ENCODE peak calls at places on chromosomes 11 and 22, in ten cellular contexts. N, Q, I, P, H, O, V, C, L and J are unnamed samples. For H3K9me3, the result is how much of the 10 kb centered on the place peaks cover.

GRCh38 chr22:38989461-38989860 is 7.3 kb downstream of the APOBEC3B start:
- DNase-seq in V (no peak), L (no peak), N (no peak), I (no peak), Q (no peak), C (no peak), O (no peak), H (no peak), P (no peak), J (no peak)

GRCh38 chr11:84384637-84385227 is 1098.6 kb upstream of the CCDC90B start:
- DNase-seq in P (peak), N (peak), H (peak), L (peak), Q (no peak), V (peak), I (no peak), O (peak), C (peak), J (peak)

GRCh38 chr22:45400046-45400445 is 13.4 kb downstream of the SMC1B start:
- DNase-seq in Q (peak), N (no peak), O (no peak), P (no peak), H (no peak), L (no peak), I (no peak), C (no peak), V (no peak), J (no peak)

GRCh38 chr11:77361184-77361583 is 59.7 kb upstream of the GDPD4 start:
- DNase-seq in N (no peak), H (peak), V (no peak), O (no peak), P (peak), I (no peak), L (no peak), C (no peak), Q (no peak), J (no peak)

GRCh38 chr11:71356904-71357303 is 91.3 kb downstream of the DHCR7 start:
- DNase-seq in Q (no peak), H (no peak), V (no peak), L (no peak), N (no peak), C (no peak), P (no peak), I (no peak), O (no peak), J (no peak)

GRCh38 chr11:35035894-35036408 is 103.0 kb upstream of the CD44 start:
- DNase-seq in H (peak), I (no peak), Q (no peak), C (no peak), L (no peak), N (no peak), P (peak), O (no peak), V (no peak), J (no peak)

GRCh38 chr22:39253427-39254070 is 8.8 kb upstream of the PDGFB start:
- DNase-seq in Q (no peak), I (no peak), H (peak), C (peak), O (peak), N (peak), P (peak), L (peak), V (peak), J (no peak)

GRCh38 chr11:86244063-86244521 is 461 bp upstream of the EED start:
- DNase-seq in I (peak), P (peak), H (no peak), O (peak), C (peak), V (peak), L (peak), N (peak), Q (no peak), J (peak)

GRCh38 chr11:47611240-47611863 is 17.1 kb upstream of the C1QTNF4 start:
- DNase-seq in P (no peak), H (no peak), L (no peak), V (no peak), N (no peak), I (no peak), Q (no peak), O (no peak), C (no peak), J (no peak)

GRCh38 chr22:25492950-25493790 is 71.3 kb upstream of the GRK3 start:
- DNase-seq in V (no peak), P (no peak), H (no peak), I (no peak), O (no peak), N (no peak), C (peak), L (no peak), Q (no peak), J (no peak)

GRCh38 chr11:1546077-1546535 is 26.0 kb downstream of the DUSP8 start:
- DNase-seq in C (no peak), O (no peak), N (no peak), P (no peak), H (no peak), Q (no peak), L (no peak), I (no peak), V (no peak), J (no peak)

GRCh38 chr11:86523738-86524602 is 148.4 kb downstream of the ME3 start:
- DNase-seq in P (peak), L (peak), C (no peak), I (no peak), V (no peak), N (no peak), H (peak), O (peak), Q (peak), J (no peak)

GRCh38 chr11:4186464-4187054 is 92.0 kb downstream of the RRM1 start:
- DNase-seq in C (no peak), I (no peak), Q (no peak), O (no peak), N (no peak), V (no peak), P (no peak), L (no peak), H (no peak), J (no peak)

GRCh38 chr11:122747358-122747757 is 90.9 kb upstream of the CRTAM start:
- DNase-seq in C (no peak), I (no peak), N (no peak), V (no peak), Q (no peak), L (no peak), H (no peak), P (peak), O (no peak), J (no peak)

GRCh38 chr11:10654211-10655150 is 39.1 kb downstream of the IRAG1 start:
- DNase-seq in C (peak), H (peak), V (no peak), I (no peak), N (no peak), Q (no peak), P (peak), O (no peak), L (no peak), J (peak)

GRCh38 chr22:19943665-19944026 is 2.0 kb upstream of the TXNRD2 start:
- DNase-seq in N (no peak), Q (no peak), C (no peak), P (peak), V (no peak), L (no peak), O (peak), I (peak), H (peak), J (no peak)

GRCh38 chr22:26479792-26480610 is 3.6 kb downstream of the HPS4 start:
- DNase-seq in H (no peak), O (no peak), I (no peak), Q (no peak), C (no peak), N (no peak), L (no peak), V (no peak), P (no peak), J (no peak)

GRCh38 chr11:72758690-72759389 is 6.6 kb upstream of the ARAP1 start:
- DNase-seq in N (peak), Q (no peak), C (peak), I (no peak), L (no peak), H (peak), P (peak), O (peak), V (peak), J (no peak)

GRCh38 chr11:67351275-67352005 is 1.9 kb downstream of the POLD4 start:
- DNase-seq in P (peak), Q (no peak), L (peak), C (no peak), V (peak), I (peak), H (peak), O (peak), N (peak), J (peak)

GRCh38 chr11:84022695-84023094 is 736.5 kb upstream of the CCDC90B start:
- DNase-seq in V (no peak), Q (no peak), I (no peak), O (no peak), H (no peak), P (no peak), N (no peak), L (no peak), C (no peak), J (no peak)

DNA sequence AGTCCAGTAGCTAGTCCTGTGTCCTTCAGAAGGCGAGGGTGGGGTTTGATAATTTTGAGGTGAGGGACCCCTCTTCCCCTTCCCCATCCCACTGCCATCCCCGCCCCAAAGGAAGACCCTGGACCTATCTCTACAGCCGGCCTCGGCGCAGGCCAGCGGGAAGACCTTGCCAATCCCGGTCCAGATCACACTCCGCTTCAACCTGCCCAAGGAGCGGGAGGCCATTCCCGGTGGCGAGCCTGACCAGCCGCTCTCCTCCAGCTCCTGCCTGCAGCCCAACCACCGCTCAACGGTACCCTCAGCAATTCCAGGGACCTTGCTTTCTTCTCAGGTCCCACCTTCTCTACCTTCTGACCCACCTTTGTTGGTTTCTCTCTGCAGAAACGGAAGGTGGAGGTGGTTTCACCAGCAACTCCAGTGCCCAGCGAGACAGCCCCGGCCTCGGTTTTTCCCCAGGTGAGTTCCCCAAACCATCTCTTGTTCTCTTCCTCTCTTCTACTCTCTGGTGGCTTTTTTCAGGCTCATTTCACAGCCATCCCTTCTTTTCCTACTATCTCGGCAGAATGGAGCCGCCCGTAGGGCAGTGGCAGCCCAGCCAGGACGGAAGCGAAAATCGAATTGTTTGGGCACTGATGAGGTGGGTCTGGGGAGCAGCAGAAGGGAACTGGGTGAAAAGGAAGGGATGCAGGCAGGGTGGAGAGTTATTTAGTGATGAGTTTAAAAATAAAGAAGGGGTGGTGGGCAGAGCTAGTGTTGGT is 1.3 kb downstream of the KAT5 start:
- DNase-seq in Q (no peak), L (no peak), H (no peak), P (no peak), O (no peak), C (no peak), V (no peak), N (no peak), I (no peak), J (no peak)
- H3K4me3 ChIP-seq in Q (no peak), L (peak), H (no peak), P (no peak), O (no peak), C (peak), V (peak), N (no peak), I (peak), J (no peak)

DNA sequence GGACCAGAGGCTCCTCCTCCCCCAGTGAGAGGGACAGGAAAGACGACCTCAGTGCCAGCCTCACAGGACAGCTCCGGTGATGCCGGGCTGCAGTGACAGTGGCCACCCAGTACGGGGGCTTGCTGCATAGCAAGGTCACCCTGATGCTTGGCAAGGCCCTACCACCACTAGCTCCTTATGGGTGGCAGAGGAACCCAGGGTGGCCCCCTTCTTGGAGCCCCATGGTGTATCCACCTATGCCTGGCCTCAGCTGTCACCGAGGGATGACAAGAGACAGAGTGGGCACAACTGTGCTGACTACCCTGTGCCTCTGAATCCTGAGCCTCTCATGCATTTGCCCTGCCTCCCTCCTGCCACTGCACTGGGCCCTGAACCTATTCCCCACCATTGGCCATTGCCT is 809.2 kb downstream of the TBC1D22A start:
- DNase-seq in H (no peak), Q (no peak), L (no peak), V (no peak), N (no peak), O (no peak), P (no peak), C (no peak), I (peak), J (no peak)
- H3K9me3 ChIP-seq in H (under half), Q (under half), L (under half), V (under half), N (under half), O (under half), P (under half), C (under half), I (under half), J (under half)

DNA sequence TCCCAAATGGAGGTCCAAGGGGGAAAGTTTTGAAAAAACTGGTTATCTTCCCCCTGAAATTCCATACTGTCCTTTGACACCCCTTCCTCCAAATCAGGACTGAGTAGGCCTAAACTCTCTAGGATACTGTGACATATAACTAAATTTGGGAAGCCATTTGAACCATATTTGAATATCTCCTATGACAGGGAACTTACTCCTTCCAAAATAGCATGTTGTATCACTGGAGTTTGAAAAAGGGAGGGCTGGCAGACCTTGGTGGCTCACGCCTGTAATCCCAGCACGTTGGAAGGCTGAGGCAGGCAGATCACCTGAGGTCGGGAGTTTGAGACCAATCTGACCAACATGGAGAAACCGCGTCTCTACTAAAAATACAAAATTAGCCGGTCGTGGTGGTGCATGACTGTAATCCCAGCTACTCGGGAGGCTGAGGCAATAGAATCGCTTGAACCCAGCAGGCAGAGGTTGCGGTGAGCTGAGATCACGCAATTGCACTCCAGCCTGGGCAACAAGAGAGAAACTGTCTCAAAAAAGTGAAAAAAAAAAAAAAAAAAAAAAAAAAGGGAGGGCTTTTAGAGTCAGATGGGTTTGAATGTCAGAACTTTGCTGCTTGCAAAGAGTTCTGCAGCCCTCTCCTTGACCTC is 42.4 kb downstream of the PIK3C2A start:
- DNase-seq in O (no peak), I (no peak), V (no peak), C (no peak), N (no peak), Q (no peak), P (no peak), L (no peak), H (no peak), J (no peak)
- H3K4me3 ChIP-seq in O (no peak), I (no peak), V (no peak), C (no peak), N (no peak), Q (no peak), P (no peak), L (no peak), H (no peak), J (no peak)

GRCh38 chr22:11325767-11326166 is 4202.2 kb upstream of the OR11H1 start:
- DNase-seq in V (no peak), C (no peak), O (no peak), H (no peak), P (no peak), N (no peak), L (no peak), I (no peak), Q (no peak), J (no peak)
- H3K9me3 ChIP-seq in V (under half), C (under half), O (under half), H (under half), P (under half), N (under half), L (under half), I (under half), Q (under half), J (under half)

DNA sequence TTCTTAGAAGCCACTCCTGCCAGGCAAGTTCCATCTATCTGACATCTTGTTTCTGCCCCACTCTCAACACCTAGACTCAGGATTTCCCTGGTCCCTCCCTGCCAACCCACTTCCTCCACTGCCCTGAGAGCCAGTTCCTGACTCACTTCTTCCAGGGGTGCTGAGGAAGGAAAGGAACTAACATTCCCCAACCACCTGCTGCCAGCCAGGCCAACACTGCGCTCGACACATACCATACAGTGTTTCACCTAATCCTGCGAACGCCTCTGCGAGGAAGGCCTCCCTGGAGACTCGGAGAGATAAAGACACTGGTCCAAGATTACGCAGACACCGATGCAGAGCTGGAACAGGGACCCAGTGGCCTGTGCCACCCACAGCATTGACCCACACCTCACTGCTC is 40.2 kb downstream of the MICAL3 start:
- DNase-seq in Q (no peak), I (no peak), O (no peak), N (no peak), V (no peak), P (no peak), C (no peak), H (no peak), L (no peak), J (no peak)
- H3K4me3 ChIP-seq in Q (no peak), I (no peak), O (no peak), N (no peak), V (no peak), P (no peak), C (no peak), H (no peak), L (no peak), J (no peak)

DNA sequence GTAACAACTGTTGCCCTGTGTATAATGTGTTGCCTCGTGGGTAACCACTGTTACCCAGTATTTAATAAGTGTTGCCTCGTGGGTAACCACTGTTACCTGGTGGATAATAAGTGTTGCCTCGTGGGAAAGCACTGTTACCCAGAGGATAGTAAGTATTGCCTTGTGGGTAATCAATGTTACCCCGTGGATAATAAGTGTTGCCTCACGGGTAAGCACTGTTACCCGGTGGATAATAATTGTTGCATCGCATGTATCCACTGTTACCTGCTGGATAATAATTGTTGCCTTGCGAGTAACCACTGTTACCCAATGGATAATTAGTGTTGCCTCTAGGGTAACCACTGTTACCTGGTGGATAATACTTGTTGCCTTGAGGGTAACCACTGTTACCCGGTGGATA is 17.1 kb upstream of the NXPE4 start:
- DNase-seq in C (no peak), I (no peak), N (no peak), P (no peak), O (no peak), Q (no peak), H (no peak), V (no peak), L (no peak), J (no peak)
- H3K9me3 ChIP-seq in C (under half), I (under half), N (under half), P (under half), O (under half), Q (under half), H (under half), V (under half), L (under half), J (under half)

GRCh38 chr11:57425565-57426438 is 1.1 kb downstream of the SLC43A3 start:
- DNase-seq in Q (no peak), I (peak), L (peak), V (peak), P (peak), O (peak), C (no peak), N (peak), H (peak), J (no peak)

GRCh38 chr11:57428643-57429042 is 1.7 kb upstream of the SLC43A3 start:
- DNase-seq in N (no peak), O (no peak), C (no peak), Q (no peak), I (no peak), L (no peak), H (no peak), P (no peak), V (no peak), J (no peak)

GRCh38 chr11:57426439-57426753 is 525 bp downstream of the SLC43A3 start:
- DNase-seq in P (no peak), H (no peak), N (no peak), O (peak), Q (no peak), C (no peak), L (no peak), V (no peak), I (no peak), J (no peak)

GRCh38 chr11:57427692-57428082 is 766 bp upstream of the SLC43A3 start:
- DNase-seq in Q (no peak), I (no peak), P (peak), L (peak), O (peak), C (no peak), V (peak), N (peak), H (peak), J (no peak)

DNA sequence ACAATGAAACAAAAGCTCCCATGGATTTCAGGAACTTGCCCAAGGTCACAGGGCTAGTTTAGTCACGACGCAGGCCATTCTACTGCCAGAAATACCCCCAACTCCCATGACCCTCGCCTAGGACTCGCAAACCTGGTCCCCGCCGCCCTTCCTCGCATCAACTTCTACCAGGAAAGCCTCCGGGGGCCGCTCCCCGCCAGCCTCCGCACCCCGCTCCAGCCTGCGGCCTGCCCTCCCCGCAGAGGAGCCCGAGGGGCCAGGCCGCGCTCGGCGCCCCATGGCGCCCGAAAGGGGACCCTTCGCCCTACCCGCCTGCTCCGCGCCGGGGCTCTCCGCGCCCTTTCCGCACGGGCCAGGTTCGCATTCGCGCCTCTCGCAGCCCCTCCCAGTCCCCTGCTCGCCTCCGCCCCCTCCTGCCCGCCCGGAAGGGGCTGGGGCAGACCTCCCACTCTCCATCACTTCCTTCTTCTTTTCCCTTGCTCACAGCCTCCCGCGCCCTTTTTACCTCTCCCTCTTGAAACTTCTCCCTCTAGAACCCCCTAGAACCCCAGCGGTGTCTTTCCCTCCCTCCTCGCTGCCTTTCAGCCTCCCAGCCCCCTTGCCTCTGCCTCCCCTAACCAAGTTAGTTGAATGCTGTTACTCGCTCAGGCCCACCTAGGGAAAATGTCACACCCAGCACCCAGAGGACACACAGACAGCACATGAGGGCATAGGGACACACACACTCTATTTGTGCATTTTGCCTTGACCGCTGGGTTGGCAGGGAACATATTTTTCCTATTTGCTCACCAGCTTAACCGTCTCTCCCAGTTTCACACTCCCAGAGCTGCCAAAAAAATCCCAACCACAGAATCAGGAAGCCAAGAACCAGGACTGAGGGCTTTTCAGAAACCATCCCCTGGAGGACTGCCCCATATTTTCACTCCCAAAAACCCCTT is at the start of gene SLC43A3:
- DNase-seq in I (peak), L (peak), N (peak), O (peak), H (peak), Q (no peak), C (peak), P (peak), V (peak), J (peak)
- H3K4me3 ChIP-seq in I (peak), L (peak), N (peak), O (peak), H (peak), Q (peak), C (peak), P (peak), V (peak), J (peak)